ENCODE peak calls at places on chromosomes 16 and 17, in four cellular contexts. W, Q, X and S are unnamed samples. For H3K9me3, the result is how much of the 10 kb centered on the place peaks cover.

GRCh38 chr16:832652-833336 is 32.3 kb upstream of the GNG13 start:
- DNase-seq in W (no peak), Q (no peak), X (no peak), S (no peak)

GRCh38 chr17:37322826-37323561 is 52.8 kb upstream of the C17orf78 start:
- DNase-seq in W (no peak), Q (no peak), X (no peak), S (no peak)

GRCh38 chr16:68473358-68474064 is 25.2 kb upstream of the SMPD3 start:
- DNase-seq in W (no peak), Q (no peak), X (no peak), S (no peak)

GRCh38 chr16:58678716-58679115 is 5.9 kb downstream of the SLC38A7 start:
- DNase-seq in W (peak), Q (peak), X (no peak), S (no peak)

GRCh38 chr17:73401911-73402310 is 90.1 kb upstream of the CDC42EP4 start:
- DNase-seq in W (no peak), Q (no peak), X (peak), S (no peak)

GRCh38 chr17:31318298-31319190 is 2.9 kb downstream of the EVI2A start:
- DNase-seq in W (no peak), Q (peak), X (peak), S (no peak)

GRCh38 chr16:49712106-49712505 is 143.8 kb downstream of the ZNF423 start:
- DNase-seq in W (no peak), Q (no peak), X (no peak), S (no peak)

GRCh38 chr17:1776857-1777256 is 15.0 kb downstream of the SERPINF1 start:
- DNase-seq in W (no peak), Q (no peak), X (no peak), S (no peak)

GRCh38 chr17:78129385-78130079 is 977 bp upstream of the TMC6 start:
- DNase-seq in W (no peak), Q (no peak), X (no peak), S (no peak)
- H3K4me3 ChIP-seq in W (peak), Q (no peak), X (peak), S (peak)

GRCh38 chr16:3408561-3409197 is 7.7 kb downstream of the ZNF174 start:
- DNase-seq in W (no peak), Q (no peak), X (no peak), S (no peak)
- H3K9me3 ChIP-seq in W (under half), Q (half or more), X (under half), S (half or more)

GRCh38 chr16:25118851-25119584 is 7.5 kb downstream of the LCMT1 start:
- DNase-seq in W (no peak), Q (no peak), X (no peak), S (no peak)

GRCh38 chr16:25126820-25127232 is 15.3 kb downstream of the LCMT1 start:
- DNase-seq in W (peak), Q (peak), X (no peak), S (peak)

GRCh38 chr16:25124503-25124902 is 13.0 kb downstream of the LCMT1 start:
- DNase-seq in W (no peak), Q (peak), X (no peak), S (no peak)

GRCh38 chr16:25121824-25122600 is 10.5 kb downstream of the LCMT1 start:
- DNase-seq in W (no peak), Q (no peak), X (no peak), S (no peak)
- TF ChIP-seq EZH2 in W (no peak), Q (no peak), X (no peak), S (no peak)

DNA sequence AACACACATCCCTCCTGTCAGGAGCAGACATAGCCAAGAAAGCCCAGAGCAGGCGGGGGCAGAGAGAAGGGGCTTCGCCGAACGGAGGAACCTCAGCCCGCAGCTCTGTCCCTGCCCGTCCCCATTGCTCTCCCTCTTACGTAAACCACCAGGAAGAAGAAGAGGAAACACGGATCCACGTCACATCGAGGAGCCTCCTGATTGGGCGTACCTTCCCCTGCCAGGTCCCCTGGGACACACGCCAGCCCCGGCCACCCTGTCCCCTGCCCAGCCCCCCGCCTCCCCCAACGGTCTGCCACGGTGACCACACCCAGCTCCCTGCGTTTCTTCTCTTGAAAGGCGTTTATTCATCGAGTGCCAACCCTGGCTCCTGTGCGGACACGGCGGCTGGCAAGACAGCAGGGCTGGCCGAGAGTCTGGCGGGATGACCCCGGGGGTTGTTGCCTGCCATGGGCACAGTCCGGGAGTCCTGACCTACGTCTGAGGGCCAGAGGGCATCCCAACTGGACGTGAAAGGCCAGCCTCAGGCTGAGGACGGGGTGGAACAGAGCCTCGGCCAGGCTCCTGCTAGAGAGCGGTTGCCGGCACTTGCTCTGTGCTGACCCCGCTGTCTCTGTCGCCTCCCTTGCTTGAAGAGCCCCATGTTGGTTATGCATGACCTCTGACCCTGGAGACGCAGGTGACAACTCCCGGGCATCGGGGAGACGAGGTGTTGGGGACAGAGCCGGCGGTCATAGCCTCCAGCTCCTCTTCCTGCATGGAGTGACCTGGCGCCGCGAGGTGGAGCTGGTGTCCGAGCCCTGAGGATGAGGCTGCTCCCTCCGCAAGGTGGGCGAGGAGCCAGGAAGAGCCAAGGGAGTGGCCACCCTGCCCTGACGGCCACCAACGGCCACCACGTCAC is 40.6 kb upstream of the ACSF3 start:
- DNase-seq in W (peak), Q (peak), X (no peak), S (peak)
- H3K4me3 ChIP-seq in W (peak), Q (peak), X (no peak), S (peak)

DNA sequence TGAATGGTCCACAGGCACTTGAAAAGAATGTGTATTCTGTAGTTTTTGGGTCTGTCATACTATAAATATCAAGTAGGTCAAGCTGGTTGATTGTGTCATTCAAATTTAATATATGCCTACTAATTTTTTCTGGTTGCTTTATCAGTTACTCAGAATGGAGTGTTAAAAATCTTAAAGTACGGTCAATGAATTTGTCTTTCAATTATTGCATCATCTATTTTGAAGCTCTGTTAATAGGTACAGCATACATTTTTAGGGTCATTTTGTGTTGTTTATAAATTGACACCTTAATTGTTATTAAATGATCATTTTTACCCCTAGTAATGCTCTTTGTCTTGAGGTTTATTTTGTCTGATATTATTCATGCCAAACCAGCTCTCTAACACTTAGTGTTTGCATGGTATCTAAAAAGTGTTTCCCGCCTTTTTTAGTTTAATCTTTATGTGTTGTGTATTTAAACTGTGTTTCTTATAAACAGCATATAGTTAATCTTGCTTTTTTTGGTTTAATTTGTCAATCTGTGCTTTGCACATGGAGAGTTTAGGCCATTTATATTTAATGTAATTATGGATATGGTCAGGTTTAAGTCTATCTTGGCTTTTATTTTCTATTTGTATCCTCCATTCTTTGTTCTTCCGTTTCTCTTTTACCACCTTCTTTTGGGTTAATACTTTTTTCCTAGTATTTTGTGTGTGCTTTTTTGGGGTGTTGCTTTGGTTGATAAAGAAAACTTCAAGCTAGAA is 204.9 kb upstream of the EEF2KMT start:
- DNase-seq in W (no peak), Q (no peak), X (no peak), S (no peak)
- H3K9me3 ChIP-seq in W (under half), Q (under half), X (under half), S (under half)

GRCh38 chr16:86569843-86570447 is 3.3 kb downstream of the FOXC2 start:
- DNase-seq in W (no peak), Q (no peak), X (no peak), S (no peak)
- TF ChIP-seq EZH2 in W (no peak), Q (no peak), X (no peak), S (peak)